ENCODE peak calls at places on chromosomes 2 and 18, in six cellular contexts. I is GM23338; X is heart left ventricle; O is upper lobe of left lung; D is AG09309; W is CD8-positive, alpha-beta T cell. C is an unnamed sample.
A peak's percentile ranks its signal among the peaks of the same experiment; 100 is the strongest.

GRCh38 chr2:158412206-158412605 is 44.3 kb downstream of the CCDC148 start:
- DNase-seq in I (peak; percentile 37), X (no peak), O (no peak), D (no peak), W (no peak), C (no peak)

GRCh38 chr2:17916584-17916983 is 38.1 kb downstream of the KCNS3 start:
- DNase-seq in I (no peak), X (no peak), O (no peak), D (no peak), W (no peak), C (no peak)

GRCh38 chr2:188414869-188415753 is 123.4 kb downstream of the GULP1 start:
- DNase-seq in I (no peak), X (no peak), O (no peak), D (no peak), W (no peak), C (no peak)

GRCh38 chr2:61114147-61114546 is 47.8 kb upstream of the C2orf74 start:
- DNase-seq in I (peak; percentile 28), X (no peak), O (no peak), D (no peak), W (no peak), C (no peak)

GRCh38 chr18:76647322-76647721 is 152.3 kb upstream of the ZNF516 start:
- DNase-seq in I (no peak), X (no peak), O (no peak), D (no peak), W (no peak), C (no peak)

GRCh38 chr18:3126457-3127097 is 93.2 kb downstream of the MYOM1 start:
- DNase-seq in I (no peak), X (no peak), O (no peak), D (no peak), W (no peak), C (no peak)

GRCh38 chr2:39541011-39541930 is 104.2 kb upstream of the MAP4K3 start:
- DNase-seq in I (no peak), X (no peak), O (no peak), D (no peak), W (no peak), C (no peak)

GRCh38 chr2:79447462-79447861 is 65.4 kb upstream of the CTNNA2 start:
- DNase-seq in I (no peak), X (no peak), O (no peak), D (no peak), W (no peak), C (peak; percentile 15)

GRCh38 chr2:71937401-71937800 is 210.3 kb downstream of the CYP26B1 start:
- DNase-seq in I (no peak), X (no peak), O (no peak), D (no peak), W (no peak), C (no peak)

GRCh38 chr2:127079358-127079920 is 27.5 kb downstream of the BIN1 start:
- DNase-seq in I (no peak), X (no peak), O (no peak), D (no peak), W (no peak), C (no peak)

GRCh38 chr2:64652231-64653173 is 1.2 kb downstream of the SERTAD2 start:
- DNase-seq in I (peak; percentile 55), X (peak; percentile 48), O (peak; percentile 84), D (peak; percentile 62), W (no peak), C (no peak)

GRCh38 chr18:616380-616995 is 19.7 kb downstream of the CLUL1 start:
- DNase-seq in I (peak; percentile 71), X (no peak), O (no peak), D (no peak), W (no peak), C (no peak)

GRCh38 chr18:63869374-63869773 is 18.1 kb upstream of the SERPINB2 start:
- DNase-seq in I (no peak), X (no peak), O (peak; percentile 63), D (no peak), W (no peak), C (no peak)

GRCh38 chr2:169803480-169803879 is 4.8 kb downstream of the SSB start:
- DNase-seq in I (no peak), X (no peak), O (no peak), D (no peak), W (no peak), C (no peak)

GRCh38 chr2:26333286-26333685 is 12.7 kb upstream of the SELENOI start:
- DNase-seq in I (no peak), X (no peak), O (no peak), D (no peak), W (no peak), C (peak; percentile 47)

GRCh38 chr2:105756435-105756834 is 11.7 kb downstream of the NCK2 start:
- DNase-seq in I (no peak), X (no peak), O (no peak), D (no peak), W (no peak), C (no peak)

GRCh38 chr2:232013701-232014353 is 52.3 kb downstream of the DIS3L2 start:
- DNase-seq in I (no peak), X (no peak), O (no peak), D (peak; percentile 73), W (no peak), C (no peak)

GRCh38 chr2:67898605-67899004 is 164.2 kb downstream of the C1D start:
- DNase-seq in I (no peak), X (no peak), O (no peak), D (no peak), W (no peak), C (no peak)

GRCh38 chr2:83613178-83613577 is 845.9 kb downstream of the SUCLG1 start:
- DNase-seq in I (no peak), X (no peak), O (no peak), D (no peak), W (no peak), C (no peak)

GRCh38 chr2:58056201-58056916 is 9.8 kb downstream of the VRK2 start:
- DNase-seq in I (no peak), X (no peak), O (no peak), D (no peak), W (no peak), C (no peak)

GRCh38 chr2:233349005-233349998 is 5.0 kb upstream of the DGKD start:
- DNase-seq in I (no peak), X (peak; percentile 72), O (peak; percentile 64), D (no peak), W (no peak), C (peak; percentile 51)

GRCh38 chr2:28802975-28803429 is 7.6 kb upstream of the SPDYA start:
- DNase-seq in I (peak; percentile 24), X (no peak), O (no peak), D (peak; percentile 49), W (no peak), C (no peak)

DNA sequence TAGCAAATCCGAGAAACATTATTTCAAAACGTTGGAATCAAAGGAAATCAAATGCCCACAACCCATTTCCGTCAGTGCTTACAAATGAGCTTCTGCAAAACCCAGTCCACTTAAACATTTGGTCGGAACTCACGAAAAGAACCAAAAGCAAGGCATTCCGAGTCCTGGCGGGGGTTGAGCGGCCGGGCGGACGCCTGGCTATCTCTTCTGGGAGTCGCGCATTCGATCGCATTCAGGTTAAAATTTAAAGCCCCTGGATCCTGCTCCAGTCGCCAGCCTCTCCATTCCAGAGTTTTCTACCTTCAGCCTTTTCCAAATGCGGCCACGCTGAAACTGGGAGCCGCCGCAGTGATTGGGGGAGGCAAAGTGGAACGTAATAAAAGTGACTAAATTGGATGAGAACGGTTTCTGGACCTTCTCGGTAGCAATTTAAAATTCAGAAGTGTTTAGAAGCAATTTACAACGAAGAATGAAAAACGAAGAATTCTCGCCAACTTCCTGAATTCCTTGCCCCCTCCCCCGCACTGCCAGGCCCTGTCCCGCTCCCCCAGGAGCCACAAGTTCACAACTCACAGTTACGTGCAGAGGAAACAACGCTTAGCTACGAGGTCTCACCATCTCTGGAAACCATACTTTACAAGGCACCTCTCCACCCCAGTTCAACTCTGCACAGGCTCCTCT is 1.8 kb upstream of the GATA6 start:
- DNase-seq in I (peak; percentile 74), X (peak; percentile 53), O (no peak), D (no peak), W (no peak), C (no peak)
- H3K4me3 ChIP-seq in I (peak overlapping the region; percentile 82), X (peak overlapping the region; percentile 94), O (peak overlapping the region; percentile 78), D (no peak overlapping the region), W (no peak overlapping the region), C (no peak overlapping the region)

GRCh38 chr2:73202156-73203054 is at the start of gene NOTO:
- DNase-seq in I (peak; percentile 82), X (no peak), O (peak; percentile 36), D (no peak), W (no peak), C (no peak)
- H3K4me3 ChIP-seq in I (peak within 1 kb of the TSS; percentile 66), X (peak within 1 kb of the TSS; percentile 22), O (peak within 1 kb of the TSS; percentile 40), D (peak within 1 kb of the TSS; percentile 16), W (peak within 1 kb of the TSS; percentile 19), C (no peak within 1 kb of the TSS)

GRCh38 chr18:62179213-62179612 is 7.6 kb downstream of the PIGN start:
- DNase-seq in I (no peak), X (no peak), O (no peak), D (no peak), W (no peak), C (no peak)

GRCh38 chr18:62182220-62182619 is 4.6 kb downstream of the PIGN start:
- DNase-seq in I (no peak), X (no peak), O (no peak), D (no peak), W (no peak), C (no peak)

GRCh38 chr18:62186656-62187542 is at the start of the genes PIGN and RELCH:
- DNase-seq in I (peak; percentile 100), X (peak; percentile 96), O (peak; percentile 98), D (peak; percentile 94), W (peak; percentile 93), C (peak; percentile 87)

GRCh38 chr18:62187543-62188378 is 706 bp downstream of the RELCH start:
- DNase-seq in I (peak; percentile 68), X (no peak), O (peak; percentile 43), D (no peak), W (peak; percentile 22), C (peak; percentile 9)

GRCh38 chr18:62183578-62184195 is 3.2 kb downstream of the PIGN start:
- DNase-seq in I (peak; percentile 71), X (no peak), O (no peak), D (peak; percentile 18), W (peak; percentile 46), C (peak; percentile 11)
- H3K4me3 ChIP-seq in I (no peak overlapping the region), X (no peak overlapping the region), O (no peak overlapping the region), D (no peak overlapping the region), W (no peak overlapping the region), C (no peak overlapping the region)

DNA sequence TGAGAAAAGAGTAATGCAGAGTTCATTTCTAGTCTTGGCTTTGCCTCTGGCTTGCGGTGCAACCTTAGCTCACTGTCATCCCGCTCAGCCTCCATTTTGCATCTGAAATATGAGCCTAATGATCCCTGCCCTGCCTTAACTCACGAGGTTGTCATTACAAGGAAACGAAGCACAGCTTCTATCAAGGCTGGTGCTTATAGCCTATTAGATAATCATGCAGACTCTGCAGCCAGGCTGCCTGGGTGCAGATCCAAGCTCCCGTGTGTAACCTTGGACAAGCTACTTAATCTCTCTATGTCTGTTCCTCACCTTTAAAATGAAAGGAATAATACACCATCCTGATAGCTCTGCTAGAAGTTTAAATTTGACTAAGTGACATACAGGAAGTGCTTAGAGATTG is 106.6 kb downstream of the ANTXR1 start:
- DNase-seq in I (no peak), X (no peak), O (no peak), D (no peak), W (no peak), C (no peak)
- H3K4me3 ChIP-seq in I (no peak overlapping the region), X (no peak overlapping the region), O (no peak overlapping the region), D (no peak overlapping the region), W (no peak overlapping the region), C (no peak overlapping the region)

DNA sequence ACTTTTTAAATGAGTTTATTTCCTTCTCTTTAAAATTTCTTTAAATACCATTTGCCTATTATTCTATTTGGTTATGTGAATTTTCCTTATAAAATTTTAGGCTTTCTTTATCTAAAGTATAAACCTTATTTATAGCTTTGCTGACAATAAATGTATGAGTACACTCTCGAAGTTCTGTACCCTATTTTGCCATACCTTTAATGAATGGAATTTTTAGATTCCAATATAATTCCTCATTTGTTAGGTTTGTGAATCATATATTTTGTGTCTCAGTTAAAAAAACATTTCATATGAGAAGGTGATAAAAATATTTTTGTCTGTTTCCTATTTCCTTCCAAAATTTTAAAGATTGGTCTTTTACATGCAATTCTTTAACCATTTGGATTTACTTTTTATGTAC is 427.4 kb upstream of the SLC8A1 start:
- DNase-seq in I (no peak), X (no peak), O (no peak), D (no peak), W (no peak), C (no peak)
- H3K4me3 ChIP-seq in I (no peak overlapping the region), X (no peak overlapping the region), O (no peak overlapping the region), D (no peak overlapping the region), W (no peak overlapping the region), C (no peak overlapping the region)

C was measured in BE2C.